ENCODE peak calls at places on chromosomes 3 and 15, in four cellular contexts. One of them, this sample, is unnamed. For H3K4me1, the result is how much of the 10 kb centered on the place peaks cover.

GRCh38 chr3:13461169-13462124 is 18.7 kb upstream of the HDAC11 start:
- DNase-seq in K562: peak
- DNase-seq in mucosa of descending colon: peak
- DNase-seq in right lobe of liver: peak
- DNase-seq in this sample: peak

GRCh38 chr3:194158942-194159439 is 23.0 kb downstream of the HES1 start:
- DNase-seq in right lobe of liver: no peak
- DNase-seq in K562: no peak
- DNase-seq in mucosa of descending colon: no peak
- DNase-seq in this sample: no peak

GRCh38 chr15:48962662-48963523 is 826 bp downstream of the SHC4 start:
- DNase-seq in right lobe of liver: peak
- DNase-seq in mucosa of descending colon: peak
- DNase-seq in K562: no peak
- DNase-seq in this sample: peak

GRCh38 chr3:49703443-49703927 is 14.1 kb downstream of the RNF123 start:
- DNase-seq in mucosa of descending colon: peak
- DNase-seq in right lobe of liver: peak
- DNase-seq in K562: peak
- DNase-seq in this sample: no peak

GRCh38 chr3:14988988-14989394 is 41.6 kb downstream of the NR2C2 start:
- DNase-seq in mucosa of descending colon: peak
- DNase-seq in right lobe of liver: no peak
- DNase-seq in K562: peak
- DNase-seq in this sample: no peak

GRCh38 chr15:42456971-42457370 is 34.0 kb downstream of the ZNF106 start:
- DNase-seq in right lobe of liver: no peak
- DNase-seq in K562: no peak
- DNase-seq in mucosa of descending colon: no peak
- DNase-seq in this sample: no peak

GRCh38 chr3:189144645-189145044 is 27.1 kb upstream of the TPRG1 start:
- DNase-seq in right lobe of liver: no peak
- DNase-seq in mucosa of descending colon: peak
- DNase-seq in K562: no peak
- DNase-seq in this sample: no peak

GRCh38 chr3:89851974-89852621 is 744.7 kb downstream of the EPHA3 start:
- DNase-seq in mucosa of descending colon: peak
- DNase-seq in K562: no peak
- DNase-seq in right lobe of liver: no peak
- DNase-seq in this sample: no peak

GRCh38 chr15:82553846-82554245 is 13.6 kb upstream of the RPS17 start:
- DNase-seq in mucosa of descending colon: no peak
- DNase-seq in K562: no peak
- DNase-seq in right lobe of liver: no peak
- DNase-seq in this sample: no peak

DNA sequence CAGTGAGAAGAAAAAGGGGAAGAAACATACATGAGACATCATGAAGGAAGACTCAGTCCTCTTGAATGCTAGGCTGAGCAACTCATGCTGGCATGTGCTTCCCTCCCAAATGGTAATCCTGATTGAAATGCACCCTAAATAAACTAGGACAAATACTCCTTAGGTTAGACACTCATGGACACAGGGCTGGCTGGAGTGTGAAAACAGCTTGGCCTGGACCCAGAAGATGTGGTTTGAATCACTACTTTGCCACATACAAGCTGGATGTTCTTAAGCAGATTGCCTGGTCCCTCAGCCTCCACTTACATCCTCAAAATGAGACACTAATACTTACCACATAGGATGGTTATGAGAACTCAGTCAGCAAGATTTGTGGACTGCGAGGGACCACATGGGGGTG is 138.7 kb upstream of the SLC7A14 start:
- DNase-seq in K562: no peak
- DNase-seq in mucosa of descending colon: peak
- DNase-seq in right lobe of liver: no peak
- DNase-seq in this sample: no peak
- H3K4me1 ChIP-seq in K562: under half
- H3K4me1 ChIP-seq in mucosa of descending colon: under half
- H3K4me1 ChIP-seq in right lobe of liver: under half
- H3K4me1 ChIP-seq in this sample: under half

GRCh38 chr15:99109555-99110021 is 4.7 kb downstream of the SYNM start:
- DNase-seq in mucosa of descending colon: no peak
- DNase-seq in right lobe of liver: no peak
- DNase-seq in K562: no peak
- DNase-seq in this sample: no peak
- H3K4me3 ChIP-seq in mucosa of descending colon: no peak
- H3K4me3 ChIP-seq in right lobe of liver: no peak
- H3K4me3 ChIP-seq in K562: no peak
- H3K4me3 ChIP-seq in this sample: no peak

GRCh38 chr3:128504957-128505730 is 12.1 kb upstream of the GATA2 start:
- DNase-seq in mucosa of descending colon: no peak
- DNase-seq in right lobe of liver: no peak
- DNase-seq in K562: peak
- DNase-seq in this sample: no peak
- TF ChIP-seq CTCF in mucosa of descending colon: no peak
- TF ChIP-seq CTCF in right lobe of liver: no peak
- TF ChIP-seq CTCF in K562: no peak
- TF ChIP-seq CTCF in this sample: no peak

DNA sequence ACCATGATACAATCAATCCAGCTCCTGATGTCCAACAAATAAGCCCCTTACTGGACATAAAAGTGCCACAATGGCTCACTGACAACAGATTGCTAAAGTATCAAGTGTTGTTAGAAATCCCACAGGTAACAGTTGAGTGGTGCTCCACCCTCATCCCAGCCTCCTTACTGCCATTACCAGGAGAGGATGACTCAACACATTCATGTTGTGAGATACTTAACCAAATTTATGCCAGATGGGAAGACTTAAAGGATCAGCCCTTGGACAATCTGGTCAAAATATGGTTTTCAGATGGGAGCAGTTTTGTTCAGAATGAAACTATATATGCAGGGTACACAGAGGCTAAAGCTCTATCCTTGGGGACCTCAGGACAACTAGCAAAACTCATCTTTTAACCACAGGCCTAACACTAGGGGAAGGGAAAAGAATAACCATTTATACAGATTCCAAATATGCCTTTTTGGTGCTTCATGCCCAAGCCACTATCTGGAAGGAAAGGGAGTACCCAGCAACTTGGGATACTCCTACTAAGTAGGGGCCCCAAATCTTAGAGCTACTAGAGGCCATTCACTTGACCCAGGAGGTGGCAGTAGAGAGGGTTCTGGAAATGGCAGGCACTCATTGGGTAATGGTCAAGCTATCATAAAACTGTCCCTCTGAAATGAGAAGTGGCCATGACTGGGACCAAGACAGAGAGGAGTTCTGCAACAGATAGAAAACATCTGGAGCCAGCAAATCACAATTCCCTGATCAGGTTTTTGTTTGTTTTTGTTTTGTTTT is 6.9 kb upstream of the ZNF662 start:
- DNase-seq in right lobe of liver: no peak
- DNase-seq in K562: no peak
- DNase-seq in mucosa of descending colon: no peak
- DNase-seq in this sample: no peak
- H3K4me1 ChIP-seq in right lobe of liver: under half
- H3K4me1 ChIP-seq in K562: under half
- H3K4me1 ChIP-seq in mucosa of descending colon: under half
- H3K4me1 ChIP-seq in this sample: under half

GRCh38 chr3:141076821-141077571 is 25.8 kb downstream of the SPSB4 start:
- DNase-seq in right lobe of liver: peak
- DNase-seq in mucosa of descending colon: peak
- DNase-seq in K562: no peak
- DNase-seq in this sample: no peak

GRCh38 chr3:141080407-141080806 is 29.3 kb downstream of the SPSB4 start:
- DNase-seq in K562: no peak
- DNase-seq in mucosa of descending colon: no peak
- DNase-seq in right lobe of liver: no peak
- DNase-seq in this sample: peak

GRCh38 chr3:141076026-141076797 is 25.1 kb downstream of the SPSB4 start:
- DNase-seq in K562: no peak
- DNase-seq in mucosa of descending colon: no peak
- DNase-seq in right lobe of liver: no peak
- DNase-seq in this sample: no peak

GRCh38 chr3:141078200-141078599 is 27.1 kb downstream of the SPSB4 start:
- DNase-seq in K562: no peak
- DNase-seq in right lobe of liver: no peak
- DNase-seq in mucosa of descending colon: no peak
- DNase-seq in this sample: no peak

GRCh38 chr3:141077631-141078030 is 26.5 kb downstream of the SPSB4 start:
- DNase-seq in right lobe of liver: no peak
- DNase-seq in mucosa of descending colon: no peak
- DNase-seq in K562: no peak
- DNase-seq in this sample: no peak
- H3K4me3 ChIP-seq in right lobe of liver: no peak
- H3K4me3 ChIP-seq in mucosa of descending colon: no peak
- H3K4me3 ChIP-seq in K562: no peak
- H3K4me3 ChIP-seq in this sample: no peak

GRCh38 chr3:146638718-146639117 is 33.6 kb upstream of the PLSCR5 start:
- DNase-seq in mucosa of descending colon: no peak
- DNase-seq in K562: no peak
- DNase-seq in right lobe of liver: no peak
- DNase-seq in this sample: no peak
- TF ChIP-seq CTCF in mucosa of descending colon: no peak
- TF ChIP-seq CTCF in K562: peak
- TF ChIP-seq CTCF in right lobe of liver: peak
- TF ChIP-seq CTCF in this sample: peak

This sample was measured in left lung.